ENCODE peak calls at places on chromosomes 16 and 17, in five cellular contexts. B, V, L, Z and C are unnamed samples.

GRCh38 chr16:80347900-80348299 is 192.9 kb upstream of the DYNLRB2 start:
- DNase-seq in B (no peak), V (peak; percentile 23), L (no peak), Z (peak; percentile 49), C (no peak)

GRCh38 chr17:42518755-42519545 is 17.1 kb upstream of the NAGLU start:
- DNase-seq in B (no peak), V (peak; percentile 15), L (no peak), Z (peak; percentile 77), C (no peak)

GRCh38 chr16:30666681-30667080 is 8.4 kb downstream of the FBRS start:
- DNase-seq in B (no peak), V (no peak), L (no peak), Z (no peak), C (no peak)

GRCh38 chr17:73255671-73256181 is 6.0 kb downstream of the CPSF4L start:
- DNase-seq in B (no peak), V (peak; percentile 64), L (no peak), Z (no peak), C (peak; percentile 45)

GRCh38 chr17:48728232-48729231 is at the start of gene HOXB13:
- DNase-seq in B (no peak), V (peak; percentile 44), L (no peak), Z (no peak), C (no peak)

GRCh38 chr16:1613728-1614225 is 1.6 kb downstream of the CRAMP1 start:
- DNase-seq in B (no peak), V (peak; percentile 35), L (no peak), Z (peak; percentile 64), C (no peak)

GRCh38 chr16:47150067-47150466 is 6.3 kb upstream of the NETO2 start:
- DNase-seq in B (no peak), V (no peak), L (no peak), Z (no peak), C (no peak)

GRCh38 chr16:11669380-11670146 is 1.3 kb downstream of the SNN start:
- DNase-seq in B (no peak), V (peak; percentile 38), L (no peak), Z (peak; percentile 80), C (peak; percentile 85)

GRCh38 chr17:50213026-50214015 is 11.9 kb upstream of the COL1A1 start:
- DNase-seq in B (no peak), V (no peak), L (no peak), Z (no peak), C (no peak)

GRCh38 chr17:68468334-68468733 is 11.0 kb upstream of the WIPI1 start:
- DNase-seq in B (no peak), V (no peak), L (no peak), Z (no peak), C (no peak)

GRCh38 chr17:15978606-15979005 is 20.9 kb downstream of the ZSWIM7 start:
- DNase-seq in B (no peak), V (no peak), L (no peak), Z (no peak), C (no peak)

GRCh38 chr17:8125947-8126305 is 2.0 kb upstream of the HES7 start:
- DNase-seq in B (no peak), V (peak; percentile 19), L (no peak), Z (no peak), C (no peak)

GRCh38 chr17:3927628-3928010 is 11.4 kb upstream of the P2RX1 start:
- DNase-seq in B (no peak), V (no peak), L (no peak), Z (no peak), C (no peak)

GRCh38 chr17:27544350-27545131 is 86.4 kb upstream of the LGALS9 start:
- DNase-seq in B (no peak), V (no peak), L (no peak), Z (no peak), C (no peak)

GRCh38 chr16:58443783-58444182 is 51.5 kb downstream of the GINS3 start:
- DNase-seq in B (no peak), V (no peak), L (no peak), Z (no peak), C (no peak)

GRCh38 chr16:17314148-17314547 is 156.6 kb downstream of the XYLT1 start:
- DNase-seq in B (no peak), V (no peak), L (no peak), Z (no peak), C (no peak)

GRCh38 chr17:4908301-4908700 is 5.4 kb upstream of the CHRNE start:
- DNase-seq in B (no peak), V (no peak), L (peak; percentile 58), Z (no peak), C (no peak)

GRCh38 chr17:36901506-36901905 is 35.8 kb upstream of the LHX1 start:
- DNase-seq in B (no peak), V (no peak), L (peak; percentile 53), Z (no peak), C (no peak)

GRCh38 chr17:38982858-38983746 is 15.9 kb upstream of the FBXO47 start:
- DNase-seq in B (no peak), V (peak; percentile 66), L (peak; percentile 21), Z (no peak), C (no peak)

GRCh38 chr16:29974291-29975133 is 844 bp downstream of the TAOK2 start:
- DNase-seq in B (no peak), V (no peak), L (no peak), Z (no peak), C (no peak)

GRCh38 chr17:39196820-39197331 is 593 bp downstream of the CACNB1 start:
- DNase-seq in B (no peak), V (no peak), L (no peak), Z (no peak), C (peak; percentile 87)

GRCh38 chr16:31141489-31142108 is 6.1 kb upstream of the PRSS8 start:
- DNase-seq in B (no peak), V (no peak), L (no peak), Z (no peak), C (no peak)

GRCh38 chr16:65244811-65245210 is 122.9 kb upstream of the CDH11 start:
- DNase-seq in B (no peak), V (no peak), L (no peak), Z (no peak), C (no peak)

GRCh38 chr17:57623620-57624019 is 121.5 kb downstream of the CCDC182 start:
- DNase-seq in B (no peak), V (no peak), L (no peak), Z (no peak), C (no peak)

GRCh38 chr16:21158208-21159110 is at the start of gene LDAF1:
- DNase-seq in B (peak; percentile 11), V (peak; percentile 90), L (no peak), Z (peak; percentile 83), C (peak; percentile 89)

GRCh38 chr17:900336-900735 is 79.2 kb downstream of the NXN start:
- DNase-seq in B (no peak), V (no peak), L (no peak), Z (no peak), C (no peak)

GRCh38 chr17:63116228-63116627 is 150.2 kb downstream of the TANC2 start:
- DNase-seq in B (no peak), V (no peak), L (no peak), Z (no peak), C (no peak)

GRCh38 chr17:63117431-63117830 is 151.4 kb downstream of the TANC2 start:
- DNase-seq in B (no peak), V (no peak), L (no peak), Z (no peak), C (no peak)

GRCh38 chr17:63116967-63117366 is 150.9 kb downstream of the TANC2 start:
- DNase-seq in B (no peak), V (peak; percentile 40), L (no peak), Z (no peak), C (no peak)

GRCh38 chr17:63113167-63113566 is 147.1 kb downstream of the TANC2 start:
- DNase-seq in B (no peak), V (no peak), L (no peak), Z (no peak), C (no peak)
- TF ChIP-seq CTCF in B (no peak), V (peak; percentile 16), L (no peak), Z (no peak), C (no peak)

GRCh38 chr17:78602246-78602645 is 25.1 kb upstream of the DNAH17 start:
- DNase-seq in B (no peak), V (no peak), L (no peak), Z (no peak), C (no peak)
- H3K27ac ChIP-seq in B (no peak overlapping the region), V (no peak overlapping the region), L (no peak overlapping the region), Z (no peak overlapping the region), C (no peak overlapping the region)

DNA sequence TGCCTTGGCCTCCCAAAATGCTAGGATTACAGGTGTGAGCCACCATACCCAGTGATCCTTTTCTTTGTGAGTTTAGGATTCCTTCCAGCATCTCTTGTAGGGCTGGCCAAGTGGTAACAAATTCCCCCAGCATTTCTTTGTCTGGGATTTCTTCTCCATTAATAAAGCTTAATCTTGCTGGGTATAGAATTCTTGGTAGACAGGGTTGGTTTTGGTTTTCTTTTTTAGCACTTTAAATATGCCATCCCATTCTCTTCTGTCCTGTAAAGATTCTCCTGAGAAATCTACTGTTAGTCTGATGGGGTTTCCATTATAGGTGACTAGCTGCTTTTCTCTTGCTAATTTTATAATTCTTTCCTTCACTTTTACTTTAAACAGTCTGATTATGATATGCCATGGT is 173.0 kb upstream of the TOM1L1 start:
- DNase-seq in B (no peak), V (no peak), L (no peak), Z (no peak), C (no peak)
- H3K9me3 ChIP-seq in B (peaks cover 27% of the 10 kb centered on the region), V (peaks cover 10% of the 10 kb centered on the region), L (peaks cover 2% of the 10 kb centered on the region), Z (peaks cover 46% of the 10 kb centered on the region), C (peaks cover 10% of the 10 kb centered on the region)

DNA sequence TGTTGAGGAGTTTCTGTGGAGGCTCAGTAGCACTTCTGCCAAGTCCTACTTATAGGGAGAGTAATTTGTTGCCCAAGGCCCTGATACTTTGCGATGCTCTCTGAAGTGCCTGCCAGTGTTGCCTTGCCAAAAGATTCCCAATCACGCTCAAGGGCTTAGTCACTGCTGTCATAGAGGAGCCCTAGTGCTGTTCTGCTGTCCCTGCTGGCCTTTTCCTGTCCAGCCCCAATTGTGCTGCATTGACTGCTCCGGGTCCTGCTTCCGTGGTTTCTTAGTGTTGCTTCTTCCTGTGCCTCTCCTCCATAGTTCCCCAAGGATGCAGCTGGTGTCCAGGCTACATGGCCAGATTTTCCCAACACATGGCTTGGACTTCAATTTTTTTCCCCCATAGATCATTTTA is 13.9 kb downstream of the NUP93 start:
- DNase-seq in B (no peak), V (no peak), L (no peak), Z (peak; percentile 64), C (peak; percentile 60)
- TF ChIP-seq CTCF in B (no peak), V (no peak), L (peak; percentile 6), Z (no peak), C (no peak)

GRCh38 chr17:65785109-65785508 is 223.7 kb upstream of the AXIN2 start:
- DNase-seq in B (no peak), V (no peak), L (peak; percentile 26), Z (no peak), C (no peak)

GRCh38 chr17:65790241-65790640 is 228.8 kb upstream of the AXIN2 start:
- DNase-seq in B (no peak), V (no peak), L (no peak), Z (no peak), C (no peak)

GRCh38 chr17:65783845-65784334 is 222.4 kb upstream of the AXIN2 start:
- DNase-seq in B (no peak), V (no peak), L (no peak), Z (no peak), C (no peak)

GRCh38 chr17:65787503-65787902 is 226.1 kb upstream of the AXIN2 start:
- DNase-seq in B (no peak), V (no peak), L (no peak), Z (no peak), C (no peak)

DNA sequence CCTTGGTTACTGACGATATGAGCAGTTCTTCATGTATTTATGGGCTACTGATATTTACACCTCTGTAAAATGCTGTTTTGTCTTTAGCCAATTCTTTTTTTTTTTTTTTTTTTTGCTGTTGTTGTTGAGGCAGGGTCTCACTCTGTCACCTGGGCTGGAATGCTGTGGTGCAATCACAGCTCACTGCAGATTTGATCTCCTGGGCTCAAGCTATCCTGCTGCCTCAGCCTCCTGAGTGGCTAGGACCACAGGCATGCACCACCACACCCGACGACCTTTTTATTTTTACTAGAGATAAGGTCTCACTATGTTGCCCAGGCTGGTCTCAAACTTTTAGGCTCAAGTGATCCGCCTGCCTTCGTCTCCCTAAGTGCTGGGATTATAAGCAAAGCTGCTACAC is 225.0 kb upstream of the AXIN2 start:
- DNase-seq in B (no peak), V (no peak), L (no peak), Z (no peak), C (no peak)
- H3K27ac ChIP-seq in B (no peak overlapping the region), V (no peak overlapping the region), L (no peak overlapping the region), Z (no peak overlapping the region), C (no peak overlapping the region)